ENCODE peak calls at places on chromosome 5, in five cellular contexts. H is mesenchymal stem cell, I is neuronal stem cell, V is H9, F is H1. G is an unnamed sample. For H3K79me1, the result is how much of the 10 kb centered on the place peaks cover.

GRCh38 chr5:54645888-54646284 is 128.3 kb downstream of the SNX18 start:
- DNase-seq in F (no peak), I (no peak), V (no peak), H (no peak), G (no peak)

GRCh38 chr5:18114161-18114802 is 480.0 kb downstream of the TAF11L14 start:
- DNase-seq in H (no peak), V (no peak), F (no peak), I (no peak), G (no peak)

GRCh38 chr5:61176631-61177030 is 14.4 kb upstream of the SMIM15 start:
- DNase-seq in H (no peak), F (no peak), I (no peak), V (no peak), G (no peak)

GRCh38 chr5:108670591-108671335 is 76.9 kb upstream of the FER start:
- DNase-seq in F (no peak), V (no peak), I (no peak), H (no peak), G (no peak)

GRCh38 chr5:68392608-68393007 is 177.1 kb downstream of the PIK3R1 start:
- DNase-seq in I (no peak), F (no peak), V (no peak), H (no peak), G (no peak)

GRCh38 chr5:177310332-177310731 is 1.4 kb downstream of the MXD3 start:
- DNase-seq in H (no peak), V (no peak), I (no peak), F (no peak), G (no peak)

GRCh38 chr5:175842947-175843793 is 28.2 kb upstream of the CPLX2 start:
- DNase-seq in H (peak), F (no peak), I (peak), V (peak), G (peak)

GRCh38 chr5:78009937-78010527 is 233.9 kb upstream of the TBCA start:
- DNase-seq in I (no peak), F (no peak), H (peak), V (no peak), G (no peak)

GRCh38 chr5:147512640-147513334 is 2.9 kb upstream of the DPYSL3 start:
- DNase-seq in I (no peak), F (no peak), H (no peak), V (no peak), G (no peak)

GRCh38 chr5:139914218-139914807 is 118.7 kb downstream of the PSD2 start:
- DNase-seq in F (no peak), H (no peak), V (no peak), I (no peak), G (peak)

GRCh38 chr5:149240354-149240998 is 31.2 kb upstream of the AFAP1L1 start:
- DNase-seq in I (no peak), F (no peak), V (no peak), H (no peak), G (no peak)

GRCh38 chr5:83562817-83563557 is 91.4 kb downstream of the VCAN start:
- DNase-seq in I (no peak), F (no peak), V (no peak), H (peak), G (no peak)

GRCh38 chr5:31149072-31149471 is 44.4 kb upstream of the CDH6 start:
- DNase-seq in H (no peak), I (no peak), F (no peak), V (no peak), G (no peak)

GRCh38 chr5:10689391-10690081 is 71.5 kb downstream of the DAP start:
- DNase-seq in F (no peak), V (peak), I (peak), H (peak), G (no peak)
- H3K79me1 ChIP-seq in F (under half), V (under half), I (under half), H (under half), G (under half)

DNA sequence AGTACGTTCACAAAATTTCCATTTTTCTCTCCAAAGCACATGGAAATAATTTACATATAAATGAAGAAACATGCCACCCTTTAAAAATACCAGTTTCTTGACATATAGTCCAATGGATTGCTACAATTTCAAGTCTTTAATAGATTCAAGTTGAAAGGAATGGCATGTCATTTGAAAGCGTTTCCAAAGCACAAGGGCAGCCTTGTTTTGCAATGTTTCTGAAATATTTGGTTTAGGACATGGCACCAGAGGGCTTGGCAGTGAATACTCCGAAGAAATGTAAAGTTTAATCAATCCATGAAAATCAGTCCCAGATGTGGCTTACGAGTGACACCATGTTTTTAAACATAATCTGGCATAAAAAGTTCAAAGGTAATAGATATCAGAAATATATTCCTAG is 333.7 kb downstream of the PDE4D start:
- DNase-seq in H (no peak), I (no peak), F (no peak), V (no peak), G (no peak)
- H2BK12ac ChIP-seq in H (no peak), I (no peak), F (no peak), V (no peak), G (no peak)

GRCh38 chr5:34802834-34803563 is 36.0 kb upstream of the TTC23L start:
- DNase-seq in H (no peak), V (no peak), F (no peak), I (no peak), G (no peak)
- H3K79me1 ChIP-seq in H (under half), V (under half), F (under half), I (under half), G (under half)

GRCh38 chr5:39352931-39353330 is 11.4 kb downstream of the C9 start:
- DNase-seq in F (no peak), H (no peak), I (no peak), V (no peak), G (no peak)

GRCh38 chr5:39355324-39355723 is 9.0 kb downstream of the C9 start:
- DNase-seq in V (no peak), I (no peak), H (no peak), F (no peak), G (no peak)

GRCh38 chr5:39356263-39356662 is 8.0 kb downstream of the C9 start:
- DNase-seq in I (no peak), V (no peak), H (no peak), F (no peak), G (peak)

GRCh38 chr5:39352170-39352569 is 12.1 kb downstream of the C9 start:
- DNase-seq in H (no peak), V (no peak), I (no peak), F (no peak), G (no peak)

GRCh38 chr5:39353714-39354399 is 10.4 kb downstream of the C9 start:
- DNase-seq in F (no peak), V (no peak), I (no peak), H (no peak), G (peak)
- H2BK12ac ChIP-seq in F (no peak), V (no peak), I (no peak), H (no peak), G (no peak)

GRCh38 chr5:150500328-150500841 is 7.5 kb upstream of the NDST1 start:
- DNase-seq in H (no peak), F (no peak), I (no peak), V (no peak), G (no peak)

GRCh38 chr5:150502847-150503246 is 5.1 kb upstream of the NDST1 start:
- DNase-seq in H (no peak), I (no peak), V (no peak), F (no peak), G (no peak)

GRCh38 chr5:150503386-150503785 is 4.5 kb upstream of the NDST1 start:
- DNase-seq in I (no peak), F (no peak), V (no peak), H (no peak), G (no peak)

GRCh38 chr5:150500905-150501304 is 7.0 kb upstream of the NDST1 start:
- DNase-seq in F (no peak), H (no peak), I (no peak), V (no peak), G (peak)

DNA sequence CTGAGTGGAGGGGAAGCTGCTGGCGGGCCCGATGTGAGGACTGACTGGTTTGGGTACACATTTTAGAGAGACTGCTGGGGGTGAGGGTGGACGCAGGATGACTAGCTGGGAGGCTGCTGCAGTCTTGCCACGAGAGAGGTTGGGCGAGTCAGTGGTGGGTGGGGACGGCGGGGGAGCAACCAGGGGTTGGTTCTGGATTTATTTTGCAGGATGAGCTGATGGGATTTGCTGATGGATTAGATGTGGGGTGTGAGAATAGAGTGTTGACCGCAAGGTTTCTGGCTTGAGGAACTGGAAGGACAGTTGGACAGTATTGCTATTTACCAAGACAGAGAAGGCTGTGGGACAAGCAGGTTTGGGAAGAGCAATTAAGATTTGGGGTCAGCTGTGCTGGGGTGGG is 5.8 kb upstream of the NDST1 start:
- DNase-seq in H (no peak), V (no peak), I (no peak), F (no peak), G (no peak)
- H3K79me1 ChIP-seq in H (under half), V (under half), I (under half), F (under half), G (under half)

GRCh38 chr5:135605221-135605620 is 26.4 kb upstream of the CXCL14 start:
- DNase-seq in F (no peak), I (no peak), H (no peak), V (no peak), G (no peak)

GRCh38 chr5:135604046-135604445 is 25.3 kb upstream of the CXCL14 start:
- DNase-seq in V (no peak), I (no peak), H (no peak), F (no peak), G (no peak)

GRCh38 chr5:135608761-135609443 is 30.1 kb upstream of the CXCL14 start:
- DNase-seq in I (no peak), V (no peak), F (no peak), H (no peak), G (no peak)

GRCh38 chr5:135608361-135608760 is 29.6 kb upstream of the CXCL14 start:
- DNase-seq in H (no peak), F (no peak), V (no peak), I (no peak), G (no peak)

GRCh38 chr5:135606431-135606830 is 27.6 kb upstream of the CXCL14 start:
- DNase-seq in V (no peak), F (no peak), I (no peak), H (no peak), G (no peak)
- H2BK12ac ChIP-seq in V (no peak), F (no peak), I (no peak), H (no peak), G (no peak)

DNA sequence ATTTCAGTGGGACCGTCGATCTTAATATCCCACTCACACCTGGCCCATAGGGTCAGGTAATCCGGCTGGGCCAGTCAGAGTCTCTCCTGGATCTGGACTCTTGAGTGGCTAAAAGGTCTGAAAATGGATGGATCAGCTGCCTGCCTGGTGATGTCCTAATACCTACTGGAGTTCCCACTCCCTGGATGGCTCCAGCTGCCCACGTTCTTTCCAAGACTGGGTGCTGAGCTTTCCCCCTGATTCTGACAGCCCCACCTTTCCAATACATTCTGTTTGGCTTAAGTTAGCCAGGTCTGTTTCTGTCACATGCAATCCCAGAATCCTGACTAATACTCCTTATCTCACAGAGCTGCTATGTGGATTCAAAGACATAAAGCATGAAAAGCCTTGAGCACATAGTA is 10.2 kb downstream of the SH3PXD2B start:
- DNase-seq in F (no peak), H (peak), V (no peak), I (no peak), G (peak)
- H3K79me1 ChIP-seq in F (under half), H (under half), V (under half), I (under half), G (under half)

GRCh38 chr5:169445191-169445590 is 138.4 kb upstream of the SPDL1 start:
- DNase-seq in V (no peak), I (no peak), H (no peak), F (no peak), G (no peak)
- H2BK12ac ChIP-seq in V (no peak), I (no peak), H (no peak), F (no peak), G (no peak)